ENCODE peak calls at places on chromosomes 1 and 21, in five cellular contexts. One of them, this sample, is unnamed.

GRCh38 chr1:212470059-212470458 is 37.3 kb downstream of the NENF start:
- DNase-seq in heart right ventricle: peak
- DNase-seq in HT1080: peak
- DNase-seq in HFFc6: peak
- DNase-seq in aorta: peak
- DNase-seq in this sample: peak

GRCh38 chr1:201885531-201886075 is 3.1 kb upstream of the SHISA4 start:
- DNase-seq in heart right ventricle: no peak
- DNase-seq in HT1080: peak
- DNase-seq in HFFc6: peak
- DNase-seq in aorta: no peak
- DNase-seq in this sample: no peak

GRCh38 chr1:9101510-9102146 is 27.3 kb downstream of the GPR157 start:
- DNase-seq in heart right ventricle: no peak
- DNase-seq in HT1080: peak
- DNase-seq in HFFc6: peak
- DNase-seq in aorta: no peak
- DNase-seq in this sample: peak

GRCh38 chr1:5847013-5847654 is 145.1 kb downstream of the NPHP4 start:
- DNase-seq in heart right ventricle: no peak
- DNase-seq in HT1080: peak
- DNase-seq in HFFc6: no peak
- DNase-seq in aorta: no peak
- DNase-seq in this sample: no peak

GRCh38 chr1:161986328-161986727 is 37.3 kb downstream of the OLFML2B start:
- DNase-seq in heart right ventricle: no peak
- DNase-seq in HT1080: no peak
- DNase-seq in HFFc6: no peak
- DNase-seq in aorta: no peak
- DNase-seq in this sample: no peak

GRCh38 chr21:39083377-39084008 is 99.8 kb downstream of the PSMG1 start:
- DNase-seq in heart right ventricle: no peak
- DNase-seq in HT1080: no peak
- DNase-seq in HFFc6: no peak
- DNase-seq in aorta: no peak
- DNase-seq in this sample: no peak

GRCh38 chr1:57485643-57486042 is 61.8 kb upstream of the DAB1 start:
- DNase-seq in heart right ventricle: no peak
- DNase-seq in HT1080: peak
- DNase-seq in HFFc6: peak
- DNase-seq in aorta: no peak
- DNase-seq in this sample: no peak

GRCh38 chr1:7120863-7121621 is 335.8 kb downstream of the CAMTA1 start:
- DNase-seq in heart right ventricle: peak
- DNase-seq in HT1080: no peak
- DNase-seq in HFFc6: no peak
- DNase-seq in aorta: no peak
- DNase-seq in this sample: no peak

GRCh38 chr1:87134061-87134460 is 194.6 kb upstream of the LMO4 start:
- DNase-seq in heart right ventricle: no peak
- DNase-seq in HT1080: no peak
- DNase-seq in HFFc6: no peak
- DNase-seq in aorta: no peak
- DNase-seq in this sample: no peak

GRCh38 chr1:16189003-16189402 is 23.4 kb downstream of the ARHGEF19 start:
- DNase-seq in heart right ventricle: no peak
- DNase-seq in HT1080: peak
- DNase-seq in HFFc6: no peak
- DNase-seq in aorta: no peak
- DNase-seq in this sample: peak

GRCh38 chr1:59678809-59679228 is 135.9 kb upstream of the HOOK1 start:
- DNase-seq in heart right ventricle: no peak
- DNase-seq in HT1080: peak
- DNase-seq in HFFc6: peak
- DNase-seq in aorta: no peak
- DNase-seq in this sample: no peak

GRCh38 chr21:36773111-36773510 is 74.2 kb downstream of the SIM2 start:
- DNase-seq in heart right ventricle: peak
- DNase-seq in HT1080: peak
- DNase-seq in HFFc6: peak
- DNase-seq in aorta: peak
- DNase-seq in this sample: peak

GRCh38 chr1:231954751-231955150 is 328.2 kb downstream of the DISC1 start:
- DNase-seq in heart right ventricle: no peak
- DNase-seq in HT1080: no peak
- DNase-seq in HFFc6: no peak
- DNase-seq in aorta: no peak
- DNase-seq in this sample: no peak

GRCh38 chr1:231037585-231038517 is 2.2 kb downstream of the FAM89A start:
- DNase-seq in heart right ventricle: no peak
- DNase-seq in HT1080: no peak
- DNase-seq in HFFc6: no peak
- DNase-seq in aorta: no peak
- DNase-seq in this sample: no peak

GRCh38 chr1:104878203-104878911 is 1128.7 kb downstream of the AMY1C start:
- DNase-seq in heart right ventricle: no peak
- DNase-seq in HT1080: peak
- DNase-seq in HFFc6: no peak
- DNase-seq in aorta: no peak
- DNase-seq in this sample: no peak

GRCh38 chr1:157429841-157430240 is 122.5 kb downstream of the FCRL5 start:
- DNase-seq in heart right ventricle: no peak
- DNase-seq in HT1080: peak
- DNase-seq in HFFc6: no peak
- DNase-seq in aorta: no peak
- DNase-seq in this sample: no peak

GRCh38 chr1:3598051-3598471 is 13.2 kb downstream of the MEGF6 start:
- DNase-seq in heart right ventricle: peak
- DNase-seq in HT1080: no peak
- DNase-seq in HFFc6: no peak
- DNase-seq in aorta: no peak
- DNase-seq in this sample: no peak

GRCh38 chr1:33344896-33345295 is 24.0 kb upstream of the A3GALT2 start:
- DNase-seq in heart right ventricle: no peak
- DNase-seq in HT1080: no peak
- DNase-seq in HFFc6: no peak
- DNase-seq in aorta: no peak
- DNase-seq in this sample: no peak

GRCh38 chr1:24714859-24715520 is 30.3 kb upstream of the CLIC4 start:
- DNase-seq in heart right ventricle: no peak
- DNase-seq in HT1080: peak
- DNase-seq in HFFc6: peak
- DNase-seq in aorta: peak
- DNase-seq in this sample: no peak

GRCh38 chr1:211493865-211494653 is 2.1 kb upstream of the RD3 start:
- DNase-seq in heart right ventricle: no peak
- DNase-seq in HT1080: no peak
- DNase-seq in HFFc6: no peak
- DNase-seq in aorta: no peak
- DNase-seq in this sample: no peak

GRCh38 chr1:228289996-228290881 is 82.4 kb downstream of the OBSCN start:
- DNase-seq in heart right ventricle: no peak
- DNase-seq in HT1080: no peak
- DNase-seq in HFFc6: no peak
- DNase-seq in aorta: peak
- DNase-seq in this sample: peak

GRCh38 chr1:2961661-2962060 is 59.6 kb upstream of the ACTRT2 start:
- DNase-seq in heart right ventricle: no peak
- DNase-seq in HT1080: no peak
- DNase-seq in HFFc6: no peak
- DNase-seq in aorta: peak
- DNase-seq in this sample: no peak

GRCh38 chr1:28898267-28898955 is 16.0 kb upstream of the EPB41 start:
- DNase-seq in heart right ventricle: peak
- DNase-seq in HT1080: no peak
- DNase-seq in HFFc6: no peak
- DNase-seq in aorta: no peak
- DNase-seq in this sample: peak

GRCh38 chr21:44601596-44602473 is 1.4 kb downstream of the KRTAP10-7 start:
- DNase-seq in heart right ventricle: no peak
- DNase-seq in HT1080: no peak
- DNase-seq in HFFc6: no peak
- DNase-seq in aorta: no peak
- DNase-seq in this sample: no peak

GRCh38 chr1:12615166-12615915 is 2.7 kb downstream of the DHRS3 start:
- DNase-seq in heart right ventricle: no peak
- DNase-seq in HT1080: no peak
- DNase-seq in HFFc6: peak
- DNase-seq in aorta: no peak
- DNase-seq in this sample: no peak

GRCh38 chr1:73998348-73998959 is 199.5 kb downstream of the LRRIQ3 start:
- DNase-seq in heart right ventricle: no peak
- DNase-seq in HT1080: peak
- DNase-seq in HFFc6: peak
- DNase-seq in aorta: no peak
- DNase-seq in this sample: no peak

GRCh38 chr1:85091647-85092295 is 43.5 kb upstream of the MCOLN3 start:
- DNase-seq in heart right ventricle: no peak
- DNase-seq in HT1080: peak
- DNase-seq in HFFc6: no peak
- DNase-seq in aorta: no peak
- DNase-seq in this sample: no peak

GRCh38 chr21:45388011-45388521 is 16.9 kb upstream of the COL18A1 start:
- DNase-seq in heart right ventricle: peak
- DNase-seq in HT1080: no peak
- DNase-seq in HFFc6: no peak
- DNase-seq in aorta: peak
- DNase-seq in this sample: peak

GRCh38 chr21:35578350-35578782 is 482.0 kb downstream of the SETD4 start:
- DNase-seq in heart right ventricle: no peak
- DNase-seq in HT1080: no peak
- DNase-seq in HFFc6: peak
- DNase-seq in aorta: no peak
- DNase-seq in this sample: no peak

GRCh38 chr1:183012301-183012994 is 10.8 kb upstream of the LAMC1 start:
- DNase-seq in heart right ventricle: no peak
- DNase-seq in HT1080: no peak
- DNase-seq in HFFc6: no peak
- DNase-seq in aorta: no peak
- DNase-seq in this sample: no peak

This sample was measured in kidney.